ENCODE peak calls at places on chromosomes 1 and 21, in four cellular contexts. One of them, this sample, is unnamed.
A peak's percentile ranks its signal among the peaks of the same experiment; 100 is the strongest.

GRCh38 chr1:23403038-23403336 is 21.6 kb downstream of the TCEA3 start:
- DNase-seq in brain microvascular endothelial cell: peak; percentile 80
- DNase-seq in astrocyte: peak; percentile 81
- DNase-seq in ovary: peak; percentile 60
- DNase-seq in this sample: peak; percentile 20

GRCh38 chr1:58762806-58763205 is 21.0 kb downstream of the JUN start:
- DNase-seq in brain microvascular endothelial cell: no peak
- DNase-seq in astrocyte: peak; percentile 88
- DNase-seq in ovary: no peak
- DNase-seq in this sample: no peak

GRCh38 chr1:245512980-245513578 is 358.3 kb downstream of the KIF26B start:
- DNase-seq in brain microvascular endothelial cell: no peak
- DNase-seq in astrocyte: no peak
- DNase-seq in ovary: no peak
- DNase-seq in this sample: peak; percentile 41

GRCh38 chr1:224591326-224591725 is 24.8 kb upstream of the CNIH3 start:
- DNase-seq in brain microvascular endothelial cell: no peak
- DNase-seq in astrocyte: peak; percentile 57
- DNase-seq in ovary: no peak
- DNase-seq in this sample: no peak

GRCh38 chr1:10835423-10836421 is 39.3 kb upstream of the CASZ1 start:
- DNase-seq in brain microvascular endothelial cell: peak; percentile 19
- DNase-seq in astrocyte: peak; percentile 32
- DNase-seq in ovary: no peak
- DNase-seq in this sample: no peak

GRCh38 chr1:89908993-89909436 is 85.9 kb upstream of the ZNF326 start:
- DNase-seq in brain microvascular endothelial cell: peak; percentile 61
- DNase-seq in astrocyte: peak; percentile 64
- DNase-seq in ovary: no peak
- DNase-seq in this sample: no peak

GRCh38 chr1:62210960-62211359 is 16.3 kb downstream of the L1TD1 start:
- DNase-seq in brain microvascular endothelial cell: no peak
- DNase-seq in astrocyte: peak; percentile 16
- DNase-seq in ovary: no peak
- DNase-seq in this sample: no peak

GRCh38 chr1:216462061-216462775 is 39.0 kb upstream of the USH2A start:
- DNase-seq in brain microvascular endothelial cell: no peak
- DNase-seq in astrocyte: peak; percentile 72
- DNase-seq in ovary: no peak
- DNase-seq in this sample: no peak

GRCh38 chr1:97623220-97623619 is 297.6 kb downstream of the DPYD start:
- DNase-seq in brain microvascular endothelial cell: no peak
- DNase-seq in astrocyte: no peak
- DNase-seq in ovary: no peak
- DNase-seq in this sample: no peak

GRCh38 chr1:44512313-44512885 is 107.3 kb downstream of the RNF220 start:
- DNase-seq in brain microvascular endothelial cell: no peak
- DNase-seq in astrocyte: no peak
- DNase-seq in ovary: no peak
- DNase-seq in this sample: no peak

GRCh38 chr1:225883616-225884265 is 1.6 kb upstream of the TMEM63A start:
- DNase-seq in brain microvascular endothelial cell: no peak
- DNase-seq in astrocyte: no peak
- DNase-seq in ovary: no peak
- DNase-seq in this sample: no peak

GRCh38 chr1:62038594-62039284 is 155.9 kb upstream of the L1TD1 start:
- DNase-seq in brain microvascular endothelial cell: no peak
- DNase-seq in astrocyte: no peak
- DNase-seq in ovary: no peak
- DNase-seq in this sample: no peak

GRCh38 chr1:153343040-153343681 is 5.5 kb downstream of the PGLYRP4 start:
- DNase-seq in brain microvascular endothelial cell: no peak
- DNase-seq in astrocyte: no peak
- DNase-seq in ovary: no peak
- DNase-seq in this sample: no peak

GRCh38 chr1:89042491-89042890 is 19.8 kb upstream of the GBP3 start:
- DNase-seq in brain microvascular endothelial cell: no peak
- DNase-seq in astrocyte: no peak
- DNase-seq in ovary: no peak
- DNase-seq in this sample: no peak

DNA sequence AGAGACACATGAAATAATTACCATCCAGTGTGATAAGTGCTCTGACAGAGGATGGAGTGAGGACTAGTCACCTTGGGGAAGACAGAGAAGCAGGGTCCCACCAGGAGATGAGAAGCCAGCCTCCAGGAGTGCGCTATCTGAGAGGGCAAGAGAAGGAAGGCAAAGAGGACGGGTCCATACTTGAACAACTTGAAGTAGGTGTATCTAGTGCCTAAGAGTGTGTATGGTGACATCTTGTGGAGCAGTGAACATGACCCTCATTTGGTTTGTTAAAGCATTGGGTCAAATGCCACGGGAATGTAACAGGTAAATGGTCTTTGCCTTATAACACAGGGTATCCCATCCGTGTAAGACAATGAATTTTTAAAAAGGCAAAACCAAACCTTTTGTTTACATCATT is 39.8 kb downstream of the MRPL39 start:
- DNase-seq in brain microvascular endothelial cell: no peak
- DNase-seq in astrocyte: no peak
- DNase-seq in ovary: no peak
- DNase-seq in this sample: peak; percentile 72
- TF ChIP-seq CTCF in brain microvascular endothelial cell: no peak
- TF ChIP-seq CTCF in astrocyte: no peak
- TF ChIP-seq CTCF in ovary: no peak
- TF ChIP-seq CTCF in this sample: peak; percentile 30

GRCh38 chr1:1032428-1032827 is 12.5 kb downstream of the AGRN start:
- DNase-seq in brain microvascular endothelial cell: no peak
- DNase-seq in astrocyte: no peak
- DNase-seq in ovary: no peak
- DNase-seq in this sample: peak; percentile 33

GRCh38 chr1:1035291-1035931 is 15.5 kb downstream of the AGRN start:
- DNase-seq in brain microvascular endothelial cell: no peak
- DNase-seq in astrocyte: no peak
- DNase-seq in ovary: no peak
- DNase-seq in this sample: no peak

GRCh38 chr1:1033009-1033587 is 13.2 kb downstream of the AGRN start:
- DNase-seq in brain microvascular endothelial cell: peak; percentile 54
- DNase-seq in astrocyte: peak; percentile 42
- DNase-seq in ovary: peak; percentile 73
- DNase-seq in this sample: peak; percentile 97

GRCh38 chr1:1033731-1034437 is 14.0 kb downstream of the AGRN start:
- DNase-seq in brain microvascular endothelial cell: no peak
- DNase-seq in astrocyte: no peak
- DNase-seq in ovary: no peak
- DNase-seq in this sample: no peak

GRCh38 chr1:1034438-1034759 is 14.5 kb downstream of the AGRN start:
- DNase-seq in brain microvascular endothelial cell: no peak
- DNase-seq in astrocyte: no peak
- DNase-seq in ovary: no peak
- DNase-seq in this sample: no peak
- H3K4me3 ChIP-seq in brain microvascular endothelial cell: no peak overlapping the region
- H3K4me3 ChIP-seq in astrocyte: no peak overlapping the region
- H3K4me3 ChIP-seq in ovary: no peak overlapping the region
- H3K4me3 ChIP-seq in this sample: no peak overlapping the region

DNA sequence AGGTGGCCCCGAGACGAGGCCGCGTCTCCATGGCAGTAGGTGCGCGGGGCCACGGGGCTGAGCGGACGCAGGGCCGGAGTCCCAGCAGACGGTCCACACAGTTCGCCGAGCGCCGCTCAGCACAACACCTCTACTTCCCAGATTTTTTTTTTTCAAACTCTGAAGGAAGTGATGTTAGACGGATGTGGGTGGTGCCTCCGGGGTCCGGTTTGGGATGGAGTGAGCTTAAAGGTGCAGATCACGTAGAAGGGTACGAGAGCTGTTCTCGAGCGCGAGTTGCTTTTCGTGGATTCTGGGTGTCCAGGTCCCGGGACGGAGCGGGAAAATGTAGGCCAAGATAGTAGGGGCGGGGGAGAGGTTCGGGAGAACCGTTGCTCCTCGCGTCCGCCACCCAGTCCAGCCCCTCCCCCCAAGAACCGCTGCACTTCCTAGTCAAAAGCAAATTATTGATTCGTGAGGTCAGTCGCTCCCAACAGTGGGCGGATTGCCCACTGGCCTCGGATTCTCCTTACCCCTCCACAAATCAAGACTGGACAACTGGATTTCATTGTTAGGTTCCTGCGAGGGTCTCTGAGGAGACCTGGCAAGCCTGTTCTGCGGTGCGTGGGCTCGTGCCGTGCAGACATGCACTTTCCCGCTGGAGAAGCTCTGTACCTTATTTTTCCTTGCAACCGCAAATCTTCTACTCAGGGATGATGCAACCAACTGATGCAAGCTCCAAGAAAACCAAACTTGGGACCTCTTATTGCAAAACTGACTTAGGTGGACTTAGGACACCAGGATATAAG is at the start of gene TXNDC12:
- DNase-seq in brain microvascular endothelial cell: peak; percentile 89
- DNase-seq in astrocyte: peak; percentile 88
- DNase-seq in ovary: peak; percentile 81
- DNase-seq in this sample: peak; percentile 89
- TF ChIP-seq CTCF in brain microvascular endothelial cell: no peak
- TF ChIP-seq CTCF in astrocyte: no peak
- TF ChIP-seq CTCF in ovary: no peak
- TF ChIP-seq CTCF in this sample: no peak

GRCh38 chr1:32205401-32206370 is at the start of gene IQCC:
- DNase-seq in brain microvascular endothelial cell: peak; percentile 60
- DNase-seq in astrocyte: peak; percentile 59
- DNase-seq in ovary: peak; percentile 90
- DNase-seq in this sample: peak; percentile 90

GRCh38 chr1:32201011-32201855 is 838 bp downstream of the CCDC28B start:
- DNase-seq in brain microvascular endothelial cell: peak; percentile 42
- DNase-seq in astrocyte: no peak
- DNase-seq in ovary: peak; percentile 72
- DNase-seq in this sample: peak; percentile 85

GRCh38 chr1:32208891-32209309 is at the start of gene DCDC2B:
- DNase-seq in brain microvascular endothelial cell: peak; percentile 31
- DNase-seq in astrocyte: no peak
- DNase-seq in ovary: peak; percentile 53
- DNase-seq in this sample: no peak

GRCh38 chr1:32208463-32208862 is 426 bp upstream of the DCDC2B start:
- DNase-seq in brain microvascular endothelial cell: no peak
- DNase-seq in astrocyte: no peak
- DNase-seq in ovary: no peak
- DNase-seq in this sample: no peak

DNA sequence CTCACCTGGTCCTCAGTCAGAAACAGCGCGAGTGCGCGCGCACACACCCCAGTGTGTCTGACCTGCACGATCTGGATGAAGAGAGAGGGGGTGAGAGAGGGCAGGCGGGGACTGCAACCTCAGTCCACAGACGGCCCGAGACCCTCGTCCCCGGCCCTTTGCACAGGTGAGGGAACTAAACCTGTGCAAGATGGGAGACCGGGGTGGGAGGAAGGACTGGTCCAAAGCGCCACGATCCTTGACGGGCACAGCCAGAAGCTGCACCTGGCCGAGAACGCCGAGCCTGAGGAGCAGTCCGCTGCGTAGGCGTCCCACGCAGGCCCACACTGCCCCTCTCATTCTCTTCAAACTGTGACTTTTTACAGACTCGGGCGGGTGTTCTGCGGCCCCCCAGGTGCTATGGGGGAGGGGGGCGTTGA is 519 bp upstream of the IQCC start:
- DNase-seq in brain microvascular endothelial cell: no peak
- DNase-seq in astrocyte: no peak
- DNase-seq in ovary: no peak
- DNase-seq in this sample: no peak
- H3K4me3 ChIP-seq in brain microvascular endothelial cell: peak overlapping the region; percentile 78
- H3K4me3 ChIP-seq in astrocyte: peak overlapping the region; percentile 70
- H3K4me3 ChIP-seq in ovary: peak overlapping the region; percentile 61
- H3K4me3 ChIP-seq in this sample: peak overlapping the region; percentile 87

DNA sequence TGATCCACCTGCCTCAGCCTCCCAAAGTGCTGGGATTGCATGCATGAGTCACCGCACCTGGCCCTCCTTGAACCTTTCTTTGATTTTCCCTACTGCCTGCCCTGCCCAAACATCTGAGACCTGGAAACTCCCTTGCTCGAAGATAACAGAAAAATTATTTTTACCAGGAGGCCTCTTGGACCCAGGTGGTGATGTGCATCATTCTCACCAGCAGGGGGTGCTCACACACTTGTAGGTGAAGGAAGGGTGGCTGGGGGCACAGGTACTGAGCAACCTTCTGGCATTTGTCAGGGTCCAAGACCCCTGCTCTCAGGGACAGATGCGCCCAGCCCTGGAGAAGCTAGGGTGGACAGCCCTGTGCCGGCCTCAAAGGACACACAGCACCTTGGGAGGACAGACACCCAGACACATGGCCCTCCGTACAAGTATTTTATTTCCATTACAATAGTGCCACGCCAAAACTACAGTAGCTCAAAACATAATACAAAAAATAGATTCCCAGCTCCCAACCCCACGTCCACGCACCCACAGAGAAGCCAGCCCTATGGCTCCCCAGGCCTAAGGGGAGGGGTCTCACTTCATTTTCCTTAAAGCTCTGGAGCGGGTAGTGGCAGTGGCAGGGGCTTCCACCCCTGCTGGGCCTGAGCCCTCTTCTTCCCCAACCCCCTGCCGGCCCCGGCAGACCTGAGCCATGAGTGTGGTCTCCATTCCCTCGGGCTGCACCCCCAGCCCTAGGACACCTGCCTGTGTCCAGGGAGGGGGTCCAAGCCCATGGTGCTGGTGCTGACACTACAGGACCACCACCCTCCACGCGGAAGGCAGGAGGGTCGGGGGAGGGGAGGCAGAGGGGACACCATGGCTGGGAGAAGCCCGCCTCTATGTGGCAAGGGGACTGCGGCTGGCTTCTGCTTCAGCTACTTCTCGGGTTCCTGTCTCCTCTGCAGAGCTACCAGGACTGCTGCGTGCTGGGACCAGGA is 40.4 kb upstream of the EIF4G3 start:
- DNase-seq in brain microvascular endothelial cell: peak; percentile 29
- DNase-seq in astrocyte: no peak
- DNase-seq in ovary: peak; percentile 67
- DNase-seq in this sample: peak; percentile 77
- TF ChIP-seq CTCF in brain microvascular endothelial cell: peak; percentile 88
- TF ChIP-seq CTCF in astrocyte: peak; percentile 55
- TF ChIP-seq CTCF in ovary: peak; percentile 63
- TF ChIP-seq CTCF in this sample: peak; percentile 82

DNA sequence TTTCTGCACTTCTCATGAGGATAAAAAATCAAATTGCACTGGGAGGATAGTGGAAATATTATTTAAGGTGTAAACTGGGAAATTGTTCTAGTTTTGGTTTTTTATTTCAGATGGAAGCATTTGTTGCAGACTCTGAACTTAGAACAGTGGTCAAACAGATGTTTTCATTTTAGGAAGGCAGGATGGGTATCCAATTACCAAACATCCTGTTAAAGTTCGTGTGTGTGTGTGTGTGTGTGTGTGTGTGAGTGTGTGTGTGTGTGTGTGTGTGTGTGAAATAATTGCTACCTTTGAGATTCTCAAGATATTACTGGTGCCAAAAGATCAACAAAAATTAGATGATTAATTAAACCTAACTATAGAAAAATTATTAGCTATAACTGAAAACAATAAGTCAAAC is 24.3 kb upstream of the DUSP10 start:
- DNase-seq in brain microvascular endothelial cell: no peak
- DNase-seq in astrocyte: peak; percentile 30
- DNase-seq in ovary: no peak
- DNase-seq in this sample: no peak
- H3K4me3 ChIP-seq in brain microvascular endothelial cell: no peak overlapping the region
- H3K4me3 ChIP-seq in astrocyte: no peak overlapping the region
- H3K4me3 ChIP-seq in ovary: no peak overlapping the region
- H3K4me3 ChIP-seq in this sample: no peak overlapping the region

GRCh38 chr1:41465741-41466140 is 18.7 kb downstream of the EDN2 start:
- DNase-seq in brain microvascular endothelial cell: no peak
- DNase-seq in astrocyte: no peak
- DNase-seq in ovary: no peak
- DNase-seq in this sample: no peak
- TF ChIP-seq CTCF in brain microvascular endothelial cell: no peak
- TF ChIP-seq CTCF in astrocyte: no peak
- TF ChIP-seq CTCF in ovary: no peak
- TF ChIP-seq CTCF in this sample: no peak

GRCh38 chr1:3922201-3922725 is 22.2 kb upstream of the C1orf174 start:
- DNase-seq in brain microvascular endothelial cell: no peak
- DNase-seq in astrocyte: no peak
- DNase-seq in ovary: no peak
- DNase-seq in this sample: peak; percentile 26
- H3K4me3 ChIP-seq in brain microvascular endothelial cell: no peak overlapping the region
- H3K4me3 ChIP-seq in astrocyte: no peak overlapping the region
- H3K4me3 ChIP-seq in ovary: no peak overlapping the region
- H3K4me3 ChIP-seq in this sample: no peak overlapping the region

This sample was measured in GM12865.